ENCODE peak calls at places on chromosomes 3 and 15, in five cellular contexts. W, V, X, T and Z are unnamed samples.

GRCh38 chr3:35522450-35522849 is 116.9 kb upstream of the ARPP21 start:
- DNase-seq in W (no peak), V (no peak), X (no peak), T (no peak), Z (no peak)

GRCh38 chr3:37147676-37148075 is 26.7 kb downstream of the LRRFIP2 start:
- DNase-seq in W (no peak), V (no peak), X (no peak), T (no peak), Z (no peak)

GRCh38 chr3:146970236-146970635 is 365.1 kb upstream of the PLSCR5 start:
- DNase-seq in W (no peak), V (no peak), X (peak), T (no peak), Z (no peak)

GRCh38 chr15:29819979-29820801 is 2.1 kb downstream of the TJP1 start:
- DNase-seq in W (no peak), V (no peak), X (no peak), T (no peak), Z (no peak)

GRCh38 chr3:127464642-127465041 is 125.9 kb downstream of the TPRA1 start:
- DNase-seq in W (no peak), V (no peak), X (no peak), T (no peak), Z (no peak)

GRCh38 chr3:174153875-174154274 is 705.3 kb upstream of the NAALADL2 start:
- DNase-seq in W (no peak), V (no peak), X (peak), T (no peak), Z (no peak)

GRCh38 chr3:110814170-110815007 is 257.2 kb upstream of the NECTIN3 start:
- DNase-seq in W (peak), V (no peak), X (peak), T (no peak), Z (no peak)

GRCh38 chr15:93027413-93027812 is 61.6 kb downstream of the RGMA start:
- DNase-seq in W (no peak), V (no peak), X (no peak), T (peak), Z (no peak)

GRCh38 chr3:4898454-4899313 is 80.6 kb upstream of the BHLHE40 start:
- DNase-seq in W (peak), V (no peak), X (peak), T (no peak), Z (peak)

GRCh38 chr3:194194051-194194756 is 58.3 kb downstream of the HES1 start:
- DNase-seq in W (no peak), V (no peak), X (no peak), T (no peak), Z (peak)

GRCh38 chr3:43858052-43858701 is 167.4 kb downstream of the ABHD5 start:
- DNase-seq in W (no peak), V (no peak), X (peak), T (no peak), Z (no peak)

GRCh38 chr15:31867536-31868442 is 162.5 kb upstream of the CHRNA7 start:
- DNase-seq in W (peak), V (peak), X (peak), T (no peak), Z (peak)
- TF ChIP-seq CTCF in W (peak), V (peak), X (peak), T (no peak), Z (peak)

DNA sequence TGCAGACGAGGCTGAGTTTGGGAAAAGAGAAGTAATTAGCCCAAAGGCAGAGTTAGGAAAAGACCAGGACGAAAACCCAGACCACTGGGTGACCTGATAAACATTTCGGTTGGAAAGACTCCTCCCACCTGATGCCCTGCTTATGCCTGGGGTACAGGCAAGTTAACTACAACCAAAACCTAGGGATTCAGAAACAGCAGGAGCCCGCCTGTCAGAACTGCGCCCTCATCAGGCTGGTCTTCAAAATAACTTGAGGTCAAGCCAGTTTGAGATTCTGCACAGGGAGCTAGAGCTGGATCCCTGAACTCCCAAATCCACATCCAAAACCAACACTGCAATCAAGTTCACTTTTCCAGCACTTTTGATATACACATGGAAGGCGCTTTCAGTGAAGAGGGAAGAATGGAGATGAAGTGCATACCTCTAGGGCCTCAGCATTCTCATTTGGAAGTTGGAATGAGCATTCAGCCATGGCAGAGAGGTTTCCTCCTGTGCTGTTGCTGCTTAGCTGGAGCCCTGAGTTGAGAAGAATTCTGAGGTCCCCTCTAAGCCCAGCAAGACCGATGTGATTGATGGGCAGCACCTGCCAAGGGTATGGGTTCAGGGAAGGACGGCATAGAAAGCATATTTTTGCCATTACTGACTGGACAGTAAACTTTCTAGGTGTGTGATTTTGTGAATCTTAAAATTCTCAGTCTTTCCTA is 11.6 kb downstream of the TSEN2 start:
- DNase-seq in W (no peak), V (no peak), X (no peak), T (no peak), Z (no peak)
- TF ChIP-seq CTCF in W (no peak), V (no peak), X (peak), T (no peak), Z (no peak)

GRCh38 chr3:57682284-57682683 is 10.6 kb downstream of the DENND6A start:
- DNase-seq in W (no peak), V (no peak), X (peak), T (no peak), Z (no peak)
- TF ChIP-seq CTCF in W (no peak), V (no peak), X (peak), T (no peak), Z (no peak)

GRCh38 chr3:73060302-73060723 is 1.1 kb upstream of the EBLN2 start:
- DNase-seq in W (no peak), V (no peak), X (peak), T (no peak), Z (no peak)
- TF ChIP-seq CTCF in W (no peak), V (no peak), X (no peak), T (no peak), Z (no peak)

GRCh38 chr15:44315773-44316465 is 27.4 kb downstream of the GOLM2 start:
- DNase-seq in W (no peak), V (no peak), X (no peak), T (no peak), Z (no peak)

GRCh38 chr15:44312108-44312507 is 23.6 kb downstream of the GOLM2 start:
- DNase-seq in W (no peak), V (no peak), X (no peak), T (no peak), Z (no peak)

GRCh38 chr15:44315164-44315563 is 26.6 kb downstream of the GOLM2 start:
- DNase-seq in W (no peak), V (no peak), X (no peak), T (no peak), Z (no peak)

GRCh38 chr15:44317423-44317822 is 28.9 kb downstream of the GOLM2 start:
- DNase-seq in W (no peak), V (no peak), X (no peak), T (no peak), Z (no peak)

DNA sequence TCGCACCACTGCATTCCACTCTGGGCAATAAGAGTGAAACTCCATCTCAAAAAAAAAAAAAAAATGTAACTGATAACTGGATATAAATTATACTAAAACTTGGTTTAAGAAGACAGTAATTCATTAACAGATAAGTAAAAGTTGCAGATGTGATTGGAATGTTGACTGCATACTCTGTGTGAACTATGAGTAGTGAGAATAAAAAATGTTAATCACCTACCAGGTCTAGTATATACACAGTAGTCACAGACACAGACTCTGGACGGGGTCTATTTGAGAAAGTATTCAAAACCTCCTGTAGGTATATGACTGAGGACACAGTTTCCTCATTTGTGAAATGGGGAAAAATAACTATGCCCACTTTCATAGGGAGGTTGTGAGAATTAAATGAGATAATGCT is 26.0 kb downstream of the GOLM2 start:
- DNase-seq in W (no peak), V (no peak), X (no peak), T (no peak), Z (no peak)
- TF ChIP-seq CTCF in W (no peak), V (no peak), X (no peak), T (no peak), Z (no peak)

DNA sequence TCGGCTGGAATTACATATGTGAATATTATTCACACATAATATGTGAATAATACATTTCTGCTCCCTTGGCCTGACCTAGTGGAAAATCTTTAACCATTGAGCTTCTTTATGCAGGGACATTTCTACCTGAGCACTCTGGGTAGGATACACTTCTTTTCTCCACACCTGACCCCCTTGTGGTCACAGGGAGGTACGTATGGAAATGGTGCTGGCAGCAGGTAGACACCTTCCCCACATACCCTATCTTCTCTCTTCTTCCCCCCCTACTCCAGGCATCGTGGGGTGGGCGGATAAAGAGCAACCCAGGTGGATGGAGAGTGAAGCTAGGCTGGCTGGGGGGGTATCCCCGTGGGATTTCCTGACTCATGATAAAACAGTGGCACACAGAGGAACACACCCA is 312.1 kb downstream of the ARRDC4 start:
- DNase-seq in W (no peak), V (no peak), X (no peak), T (no peak), Z (no peak)
- TF ChIP-seq CTCF in W (no peak), V (no peak), X (no peak), T (no peak), Z (no peak)

DNA sequence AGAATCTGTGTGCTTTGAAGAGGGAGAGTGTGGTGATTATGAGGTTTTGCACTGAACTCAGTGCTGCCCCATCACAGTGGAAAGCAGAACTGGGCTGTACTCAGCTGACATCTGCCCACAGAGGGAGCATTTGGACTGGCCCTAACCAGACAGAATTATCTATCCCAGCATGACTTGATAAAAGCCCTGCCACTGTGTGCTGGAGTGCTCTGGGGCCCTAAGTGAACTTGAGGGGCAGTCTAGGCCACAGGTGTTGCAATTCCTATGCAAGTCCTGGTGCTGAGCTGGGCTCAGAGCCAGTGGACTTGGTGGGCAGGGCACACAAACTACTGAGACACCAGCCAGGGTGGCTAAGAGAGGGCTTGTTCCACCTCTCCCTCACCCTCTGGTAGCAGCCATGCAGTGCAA is 269.2 kb upstream of the CTNNB1 start:
- DNase-seq in W (no peak), V (peak), X (no peak), T (no peak), Z (no peak)
- TF ChIP-seq CTCF in W (peak), V (no peak), X (no peak), T (no peak), Z (no peak)

GRCh38 chr3:38560284-38560683 is 64.1 kb downstream of the EXOG start:
- DNase-seq in W (no peak), V (peak), X (no peak), T (peak), Z (no peak)
- TF ChIP-seq CTCF in W (no peak), V (no peak), X (no peak), T (no peak), Z (no peak)